ENCODE peak calls at places on chromosome 5, in five cellular contexts. I is foreskin fibroblast, P is H54, V is right atrium auricular region, W is GM23248. Z is an unnamed sample.

GRCh38 chr5:31232273-31232888 is 38.9 kb downstream of the CDH6 start:
- DNase-seq in I (peak), P (peak), V (no peak), W (peak), Z (peak)

GRCh38 chr5:17748196-17748595 is 113.9 kb downstream of the TAF11L14 start:
- DNase-seq in I (no peak), P (no peak), V (no peak), W (no peak), Z (no peak)

GRCh38 chr5:45826055-45826454 is 129.9 kb upstream of the HCN1 start:
- DNase-seq in I (no peak), P (no peak), V (no peak), W (no peak), Z (no peak)

GRCh38 chr5:1551426-1551825 is 27.7 kb upstream of the LPCAT1 start:
- DNase-seq in I (no peak), P (no peak), V (peak), W (no peak), Z (no peak)

GRCh38 chr5:81852277-81853004 is 101.5 kb upstream of the SSBP2 start:
- DNase-seq in I (peak), P (no peak), V (no peak), W (peak), Z (no peak)

GRCh38 chr5:148653840-148654781 is at the start of gene HTR4:
- DNase-seq in I (no peak), P (no peak), V (no peak), W (no peak), Z (no peak)

GRCh38 chr5:5598547-5599113 is 176.2 kb downstream of the ICE1 start:
- DNase-seq in I (no peak), P (no peak), V (no peak), W (no peak), Z (no peak)

GRCh38 chr5:180253036-180253824 is 38.7 kb downstream of the MAPK9 start:
- DNase-seq in I (no peak), P (no peak), V (no peak), W (no peak), Z (no peak)

GRCh38 chr5:127492854-127493738 is 24.3 kb upstream of the PRRC1 start:
- DNase-seq in I (peak), P (no peak), V (no peak), W (peak), Z (peak)

GRCh38 chr5:135179308-135179980 is 145.4 kb upstream of the PITX1 start:
- DNase-seq in I (no peak), P (no peak), V (peak), W (no peak), Z (peak)

GRCh38 chr5:26932238-26932637 is 106.1 kb downstream of the CDH9 start:
- DNase-seq in I (no peak), P (no peak), V (no peak), W (no peak), Z (no peak)

GRCh38 chr5:139075066-139076050 is 122.8 kb downstream of the SIL1 start:
- DNase-seq in I (peak), P (no peak), V (no peak), W (peak), Z (no peak)

GRCh38 chr5:111859031-111859430 is 102.0 kb upstream of the NREP start:
- DNase-seq in I (no peak), P (no peak), V (no peak), W (peak), Z (no peak)

GRCh38 chr5:80083115-80083890 is 48.2 kb downstream of the THBS4 start:
- DNase-seq in I (peak), P (peak), V (peak), W (peak), Z (peak)

GRCh38 chr5:73299017-73299630 is 126.1 kb downstream of the TMEM174 start:
- DNase-seq in I (no peak), P (no peak), V (no peak), W (peak), Z (peak)

GRCh38 chr5:95916687-95917085 is 45.0 kb downstream of the ELL2 start:
- DNase-seq in I (no peak), P (no peak), V (no peak), W (no peak), Z (no peak)

GRCh38 chr5:40378431-40379175 is 301.1 kb upstream of the PTGER4 start:
- DNase-seq in I (no peak), P (no peak), V (no peak), W (no peak), Z (no peak)

GRCh38 chr5:135332519-135333150 is 66.4 kb downstream of the MACROH2A1 start:
- DNase-seq in I (peak), P (peak), V (no peak), W (peak), Z (peak)

GRCh38 chr5:36600847-36601527 is 5.4 kb upstream of the SLC1A3 start:
- DNase-seq in I (no peak), P (no peak), V (no peak), W (no peak), Z (no peak)

GRCh38 chr5:78008356-78008967 is 232.3 kb upstream of the TBCA start:
- DNase-seq in I (peak), P (no peak), V (no peak), W (peak), Z (peak)

GRCh38 chr5:78264600-78264999 is 29.9 kb downstream of the AP3B1 start:
- DNase-seq in I (no peak), P (no peak), V (no peak), W (no peak), Z (no peak)

GRCh38 chr5:38827525-38827924 is 18.3 kb upstream of the OSMR start:
- DNase-seq in I (peak), P (no peak), V (no peak), W (peak), Z (peak)

Z was measured in ELR.